ENCODE peak calls at places on chromosomes 12 and 14, in five cellular contexts. I is SK-N-SH, C is K562, M is HepG2, S is GM12878. A is an unnamed sample.
A peak's percentile ranks its signal among the peaks of the same experiment; 100 is the strongest.

GRCh38 chr14:68148276-68148675 is 328.7 kb downstream of the RAD51B start:
- DNase-seq in M (no peak), C (no peak), S (no peak), I (no peak), A (no peak)

GRCh38 chr14:37599527-37600368 is 4.3 kb downstream of the TTC6 start:
- DNase-seq in M (no peak), C (no peak), S (no peak), I (no peak), A (no peak)

GRCh38 chr12:55673638-55674037 is 34.1 kb downstream of the ITGA7 start:
- DNase-seq in I (no peak), C (no peak), M (no peak), S (peak; percentile 76), A (no peak)

GRCh38 chr12:27424631-27425230 is 21.8 kb upstream of the SMCO2 start:
- DNase-seq in M (peak; percentile 45), I (peak; percentile 19), S (no peak), C (no peak), A (no peak)

GRCh38 chr12:67810166-67810565 is 161.6 kb downstream of the DYRK2 start:
- DNase-seq in S (no peak), M (no peak), C (no peak), I (no peak), A (no peak)

GRCh38 chr14:101516401-101516800 is 44.9 kb upstream of the DIO3 start:
- DNase-seq in I (no peak), C (no peak), S (no peak), M (no peak), A (no peak)

GRCh38 chr14:74290415-74290814 is 12.3 kb downstream of the ABCD4 start:
- DNase-seq in S (no peak), I (peak; percentile 63), C (peak; percentile 52), M (no peak), A (no peak)

GRCh38 chr12:12334710-12335040 is 15.4 kb downstream of the MANSC1 start:
- DNase-seq in I (no peak), M (no peak), C (no peak), S (no peak), A (no peak)

GRCh38 chr12:123118397-123118945 is 32.4 kb downstream of the PITPNM2 start:
- DNase-seq in M (no peak), S (no peak), C (no peak), I (no peak), A (no peak)

GRCh38 chr12:9372202-9372601 is 164.0 kb upstream of the PZP start:
- DNase-seq in M (peak; percentile 54), S (no peak), I (no peak), C (no peak), A (peak; percentile 59)

GRCh38 chr12:57242691-57243454 is 8.1 kb downstream of the STAC3 start:
- DNase-seq in C (peak; percentile 62), M (peak; percentile 38), S (no peak), I (peak; percentile 86), A (peak; percentile 52)

GRCh38 chr14:78253986-78254385 is 83.8 kb downstream of the NRXN3 start:
- DNase-seq in I (no peak), S (no peak), C (no peak), M (no peak), A (no peak)

GRCh38 chr12:2311001-2311778 is 258.4 kb downstream of the CACNA1C start:
- DNase-seq in M (no peak), I (no peak), S (no peak), C (no peak), A (no peak)

GRCh38 chr14:51576899-51577298 is 74.8 kb upstream of the FRMD6 start:
- DNase-seq in I (no peak), C (no peak), M (no peak), S (no peak), A (no peak)

GRCh38 chr14:51581017-51581881 is 70.5 kb upstream of the FRMD6 start:
- DNase-seq in S (no peak), I (no peak), M (no peak), C (no peak), A (no peak)

GRCh38 chr14:51578853-51579252 is 72.9 kb upstream of the FRMD6 start:
- DNase-seq in C (no peak), M (no peak), I (no peak), S (no peak), A (no peak)

GRCh38 chr14:51582437-51582836 is 69.3 kb upstream of the FRMD6 start:
- DNase-seq in C (no peak), S (no peak), I (no peak), M (no peak), A (no peak)
- TF ChIP-seq GABPA in C (no peak), S (no peak), I (no peak), M (no peak), A (no peak)

GRCh38 chr12:130870442-130871285 is 1.2 kb upstream of the RAN start:
- DNase-seq in C (peak; percentile 62), M (peak; percentile 96), I (peak; percentile 57), S (peak; percentile 75), A (peak; percentile 91)
- H3K4me3 ChIP-seq in C (peak overlapping the region; percentile 46), M (peak overlapping the region; percentile 4), I (no peak overlapping the region), S (peak overlapping the region; percentile 94), A (peak overlapping the region; percentile 51)

GRCh38 chr12:42810006-42810405 is 220.5 kb upstream of the PRICKLE1 start:
- DNase-seq in M (no peak), C (no peak), S (no peak), I (no peak), A (no peak)

GRCh38 chr12:42812086-42812485 is 222.5 kb upstream of the PRICKLE1 start:
- DNase-seq in I (no peak), S (no peak), C (no peak), M (no peak), A (no peak)

GRCh38 chr12:42807251-42807650 is 217.7 kb upstream of the PRICKLE1 start:
- DNase-seq in I (no peak), C (no peak), S (no peak), M (no peak), A (no peak)

GRCh38 chr12:42807766-42808165 is 218.2 kb upstream of the PRICKLE1 start:
- DNase-seq in S (no peak), C (no peak), M (no peak), I (no peak), A (no peak)

DNA sequence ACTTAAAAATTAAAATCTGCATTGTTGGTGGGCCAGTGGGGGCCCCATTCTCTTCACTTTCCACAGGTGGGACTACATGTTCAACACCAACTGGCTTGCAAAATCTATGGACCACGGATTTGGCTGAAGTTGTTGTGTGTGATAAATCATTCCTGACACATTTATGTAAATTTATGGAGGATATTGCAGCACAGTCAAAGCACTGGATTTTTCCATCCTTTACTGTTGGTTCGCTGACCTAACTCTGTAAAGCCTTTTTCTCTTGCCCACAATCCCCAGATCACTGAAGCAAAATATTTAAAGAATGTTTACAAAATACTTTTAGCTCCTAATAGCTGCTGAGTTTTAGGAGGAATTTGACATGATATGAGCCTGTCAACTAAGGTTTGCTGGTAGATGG is 219.7 kb upstream of the PRICKLE1 start:
- DNase-seq in S (no peak), I (no peak), M (no peak), C (no peak), A (no peak)
- TF ChIP-seq REST in S (no peak), I (no peak), M (no peak), C (no peak), A (no peak)

GRCh38 chr14:87049886-87050820 is 942.8 kb downstream of the GALC start:
- DNase-seq in C (peak; percentile 8), M (peak; percentile 37), I (peak; percentile 14), S (no peak), A (peak; percentile 9)
- TF ChIP-seq GABPA in C (no peak), M (no peak), I (no peak), S (no peak), A (no peak)

DNA sequence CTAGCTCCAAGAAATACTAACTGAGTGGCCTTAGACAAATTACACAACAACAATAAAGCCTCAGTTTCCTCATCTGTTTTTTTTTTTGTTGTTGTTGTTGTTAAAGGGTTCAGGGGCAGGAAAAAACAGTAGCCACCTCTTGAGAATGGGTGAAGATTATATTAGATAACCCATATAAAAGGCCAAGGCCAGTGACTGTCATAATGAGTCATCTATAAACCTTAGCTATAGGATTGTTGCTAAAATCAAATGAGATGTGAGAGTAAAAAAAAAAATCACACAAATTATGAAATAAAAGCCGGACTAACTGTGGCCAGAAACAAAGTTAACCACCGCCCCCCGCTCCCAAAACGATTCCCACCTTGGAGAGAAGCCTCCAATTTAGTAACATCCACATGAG is 1.3 kb downstream of the NAA25 start:
- DNase-seq in S (no peak), M (no peak), I (no peak), C (no peak), A (no peak)
- H3K4me3 ChIP-seq in S (peak overlapping the region; percentile 100), M (peak overlapping the region; percentile 91), I (peak overlapping the region; percentile 85), C (peak overlapping the region; percentile 96), A (peak overlapping the region; percentile 59)

GRCh38 chr12:115574831-115575230 is 702.7 kb downstream of the MED13L start:
- DNase-seq in I (no peak), M (no peak), S (no peak), C (no peak), A (no peak)
- TF ChIP-seq REST in I (no peak), M (no peak), S (no peak), C (no peak), A (no peak)